ENCODE peak calls at places on chromosome 21, in four cellular contexts. One of them, this sample, is unnamed. For H3K36me3, the result is how much of the 10 kb centered on the place peaks cover.

GRCh38 chr21:44946254-44947041 is 6.6 kb downstream of the SLX9 start:
- DNase-seq in testis: no peak
- DNase-seq in kidney: peak
- DNase-seq in esophagus muscularis mucosa: no peak
- DNase-seq in this sample: no peak

GRCh38 chr21:17441370-17441769 is 71.5 kb upstream of the CXADR start:
- DNase-seq in kidney: no peak
- DNase-seq in esophagus muscularis mucosa: no peak
- DNase-seq in testis: peak
- DNase-seq in this sample: no peak

GRCh38 chr21:35995522-35996088 is 64.7 kb downstream of the SETD4 start:
- DNase-seq in esophagus muscularis mucosa: no peak
- DNase-seq in kidney: no peak
- DNase-seq in testis: no peak
- DNase-seq in this sample: no peak

GRCh38 chr21:28991861-28992525 is 684 bp downstream of the LTN1 start:
- DNase-seq in testis: peak
- DNase-seq in kidney: no peak
- DNase-seq in esophagus muscularis mucosa: no peak
- DNase-seq in this sample: peak

GRCh38 chr21:37264808-37265207 is 2.3 kb downstream of the VPS26C start:
- DNase-seq in esophagus muscularis mucosa: no peak
- DNase-seq in testis: no peak
- DNase-seq in kidney: no peak
- DNase-seq in this sample: no peak

GRCh38 chr21:32331444-32332305 is 33.0 kb downstream of the MRAP start:
- DNase-seq in esophagus muscularis mucosa: no peak
- DNase-seq in kidney: no peak
- DNase-seq in testis: no peak
- DNase-seq in this sample: no peak

GRCh38 chr21:45054162-45054926 is 20.0 kb upstream of the ADARB1 start:
- DNase-seq in kidney: no peak
- DNase-seq in esophagus muscularis mucosa: no peak
- DNase-seq in testis: no peak
- DNase-seq in this sample: no peak

GRCh38 chr21:28714795-28715464 is 277.7 kb downstream of the LTN1 start:
- DNase-seq in esophagus muscularis mucosa: no peak
- DNase-seq in testis: no peak
- DNase-seq in kidney: no peak
- DNase-seq in this sample: no peak

GRCh38 chr21:37546949-37547614 is 180.5 kb downstream of the DYRK1A start:
- DNase-seq in esophagus muscularis mucosa: no peak
- DNase-seq in testis: no peak
- DNase-seq in kidney: no peak
- DNase-seq in this sample: no peak

GRCh38 chr21:40049031-40049958 is 182.1 kb downstream of the PCP4 start:
- DNase-seq in esophagus muscularis mucosa: peak
- DNase-seq in testis: no peak
- DNase-seq in kidney: no peak
- DNase-seq in this sample: no peak

GRCh38 chr21:43800124-43800523 is 10.7 kb downstream of the RRP1 start:
- DNase-seq in testis: no peak
- DNase-seq in kidney: peak
- DNase-seq in esophagus muscularis mucosa: no peak
- DNase-seq in this sample: no peak
- H3K36me3 ChIP-seq in testis: under half
- H3K36me3 ChIP-seq in kidney: under half
- H3K36me3 ChIP-seq in esophagus muscularis mucosa: half or more
- H3K36me3 ChIP-seq in this sample: under half

DNA sequence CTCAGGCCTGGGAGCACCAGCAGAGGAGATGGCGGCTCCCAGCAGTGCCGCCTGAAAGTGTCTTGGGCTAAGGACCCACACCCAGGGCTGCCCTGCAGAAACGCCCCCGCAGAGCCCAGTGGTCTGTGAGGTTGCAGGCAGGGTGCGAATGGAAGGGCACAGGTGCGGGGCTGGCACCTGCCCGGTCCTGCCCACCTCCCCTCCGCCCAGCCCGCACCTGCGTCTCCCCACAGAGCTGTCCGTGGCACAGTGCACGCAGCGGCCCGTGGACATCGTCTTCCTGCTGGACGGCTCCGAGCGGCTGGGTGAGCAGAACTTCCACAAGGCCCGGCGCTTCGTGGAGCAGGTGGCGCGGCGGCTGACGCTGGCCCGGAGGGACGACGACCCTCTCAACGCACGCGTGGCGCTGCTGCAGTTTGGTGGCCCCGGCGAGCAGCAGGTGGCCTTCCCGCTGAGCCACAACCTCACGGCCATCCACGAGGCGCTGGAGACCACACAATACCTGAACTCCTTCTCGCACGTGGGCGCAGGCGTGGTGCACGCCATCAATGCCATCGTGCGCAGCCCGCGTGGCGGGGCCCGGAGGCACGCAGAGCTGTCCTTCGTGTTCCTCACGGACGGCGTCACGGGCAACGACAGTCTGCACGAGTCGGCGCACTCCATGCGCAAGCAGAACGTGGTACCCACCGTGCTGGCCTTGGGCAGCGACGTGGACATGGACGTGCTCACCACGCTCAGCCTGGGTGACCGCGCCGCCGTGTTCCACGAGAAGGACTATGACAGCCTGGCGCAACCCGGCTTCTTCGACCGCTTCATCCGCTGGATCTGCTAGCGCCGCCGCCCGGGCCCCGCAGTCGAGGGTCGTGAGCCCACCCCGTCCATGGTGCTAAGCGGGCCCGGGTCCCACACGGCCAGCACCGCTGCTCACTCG is 23.4 kb downstream of the FTCD start:
- DNase-seq in testis: no peak
- DNase-seq in esophagus muscularis mucosa: no peak
- DNase-seq in kidney: peak
- DNase-seq in this sample: no peak
- H3K36me3 ChIP-seq in testis: under half
- H3K36me3 ChIP-seq in esophagus muscularis mucosa: under half
- H3K36me3 ChIP-seq in kidney: under half
- H3K36me3 ChIP-seq in this sample: under half

GRCh38 chr21:33751120-33751519 is 108.8 kb downstream of the ITSN1 start:
- DNase-seq in testis: no peak
- DNase-seq in esophagus muscularis mucosa: no peak
- DNase-seq in kidney: no peak
- DNase-seq in this sample: peak

GRCh38 chr21:33754493-33754892 is 112.2 kb downstream of the ITSN1 start:
- DNase-seq in testis: no peak
- DNase-seq in kidney: no peak
- DNase-seq in esophagus muscularis mucosa: no peak
- DNase-seq in this sample: peak

GRCh38 chr21:33751533-33751932 is 109.2 kb downstream of the ITSN1 start:
- DNase-seq in kidney: no peak
- DNase-seq in testis: no peak
- DNase-seq in esophagus muscularis mucosa: no peak
- DNase-seq in this sample: no peak

GRCh38 chr21:33752260-33752659 is 110.0 kb downstream of the ITSN1 start:
- DNase-seq in kidney: no peak
- DNase-seq in testis: no peak
- DNase-seq in esophagus muscularis mucosa: no peak
- DNase-seq in this sample: no peak

GRCh38 chr21:33755354-33755753 is 113.1 kb downstream of the ITSN1 start:
- DNase-seq in kidney: no peak
- DNase-seq in esophagus muscularis mucosa: no peak
- DNase-seq in testis: no peak
- DNase-seq in this sample: no peak
- H3K36me3 ChIP-seq in kidney: under half
- H3K36me3 ChIP-seq in esophagus muscularis mucosa: under half
- H3K36me3 ChIP-seq in testis: under half
- H3K36me3 ChIP-seq in this sample: under half

GRCh38 chr21:42559326-42559725 is 45.7 kb downstream of the SLC37A1 start:
- DNase-seq in kidney: peak
- DNase-seq in testis: no peak
- DNase-seq in esophagus muscularis mucosa: no peak
- DNase-seq in this sample: no peak
- H3K36me3 ChIP-seq in kidney: under half
- H3K36me3 ChIP-seq in testis: under half
- H3K36me3 ChIP-seq in esophagus muscularis mucosa: half or more
- H3K36me3 ChIP-seq in this sample: under half

DNA sequence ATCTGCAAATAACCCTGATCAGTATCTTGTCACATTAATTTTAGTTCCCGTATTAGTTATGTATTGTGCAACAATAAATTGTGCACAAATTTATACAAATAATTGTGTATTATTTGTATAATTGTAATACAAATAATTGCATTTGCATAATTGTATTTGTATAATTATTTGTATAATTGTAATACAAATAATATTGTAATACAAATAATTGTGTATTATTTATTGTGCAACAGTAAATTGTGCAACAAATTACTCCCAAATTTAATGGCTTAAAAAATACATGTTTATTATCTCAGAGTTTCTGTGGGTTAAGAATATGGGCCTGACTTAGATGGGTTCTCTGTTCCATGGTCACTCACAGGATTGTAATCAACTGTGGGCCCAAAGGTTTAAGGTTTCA is 86.2 kb upstream of the SAMSN1 start:
- DNase-seq in kidney: no peak
- DNase-seq in testis: no peak
- DNase-seq in esophagus muscularis mucosa: no peak
- DNase-seq in this sample: no peak
- H3K36me3 ChIP-seq in kidney: under half
- H3K36me3 ChIP-seq in testis: under half
- H3K36me3 ChIP-seq in esophagus muscularis mucosa: under half
- H3K36me3 ChIP-seq in this sample: under half